ENCODE peak calls at places on chromosomes 7 and 10, in ten cellular contexts. X, P, L, H, B, C, Q, T, K and J are unnamed samples.

GRCh38 chr10:132955479-132955878 is 13.1 kb upstream of the CFAP46 start:
- DNase-seq in X (no peak), P (no peak), L (no peak), H (no peak), B (no peak), C (no peak), Q (no peak), T (no peak), K (no peak), J (no peak)

GRCh38 chr7:100406767-100407166 is 21.7 kb downstream of the ZCWPW1 start:
- DNase-seq in X (no peak), P (no peak), L (no peak), H (no peak), B (peak; percentile 40), C (no peak), Q (no peak), T (no peak), K (no peak), J (peak; percentile 20)

GRCh38 chr7:157976406-157976805 is 611.2 kb downstream of the PTPRN2 start:
- DNase-seq in X (no peak), P (no peak), L (peak; percentile 3), H (no peak), B (no peak), C (no peak), Q (no peak), T (no peak), K (no peak), J (no peak)

GRCh38 chr7:83271212-83272099 is 108.8 kb upstream of the PCLO start:
- DNase-seq in X (peak; percentile 64), P (peak; percentile 16), L (no peak), H (no peak), B (peak; percentile 19), C (peak; percentile 46), Q (no peak), T (no peak), K (no peak), J (no peak)

GRCh38 chr10:3045471-3046209 is 21.7 kb upstream of the PFKP start:
- DNase-seq in X (no peak), P (no peak), L (no peak), H (no peak), B (peak; percentile 85), C (no peak), Q (no peak), T (peak; percentile 45), K (peak; percentile 76), J (no peak)

GRCh38 chr7:120988591-120989299 is at the start of gene CPED1:
- DNase-seq in X (no peak), P (peak; percentile 30), L (peak; percentile 89), H (peak; percentile 40), B (peak; percentile 90), C (peak; percentile 65), Q (peak; percentile 37), T (peak; percentile 73), K (peak; percentile 91), J (peak; percentile 43)

GRCh38 chr10:55144001-55144400 is 343.0 kb upstream of the PCDH15 start:
- DNase-seq in X (no peak), P (no peak), L (no peak), H (no peak), B (no peak), C (no peak), Q (no peak), T (no peak), K (no peak), J (no peak)

GRCh38 chr10:69417542-69417941 is 824 bp upstream of the TACR2 start:
- DNase-seq in X (no peak), P (no peak), L (no peak), H (no peak), B (no peak), C (no peak), Q (no peak), T (no peak), K (peak; percentile 64), J (no peak)

GRCh38 chr10:1531883-1532597 is 205.3 kb downstream of the ADARB2 start:
- DNase-seq in X (no peak), P (no peak), L (no peak), H (no peak), B (no peak), C (no peak), Q (no peak), T (no peak), K (peak; percentile 29), J (no peak)

GRCh38 chr10:32000937-32001336 is 55.3 kb downstream of the KIF5B start:
- DNase-seq in X (peak; percentile 34), P (no peak), L (no peak), H (no peak), B (peak; percentile 40), C (no peak), Q (no peak), T (no peak), K (no peak), J (peak; percentile 50)

GRCh38 chr10:88952647-88953111 is at the start of gene ACTA2:
- DNase-seq in X (peak; percentile 73), P (no peak), L (peak; percentile 93), H (no peak), B (peak; percentile 84), C (no peak), Q (no peak), T (peak; percentile 43), K (peak; percentile 93), J (no peak)

GRCh38 chr7:115346685-115347084 is 424.8 kb downstream of the MDFIC start:
- DNase-seq in X (no peak), P (no peak), L (no peak), H (no peak), B (no peak), C (no peak), Q (no peak), T (no peak), K (no peak), J (no peak)

GRCh38 chr10:70549962-70550845 is 52.3 kb downstream of the PRF1 start:
- DNase-seq in X (peak; percentile 73), P (peak; percentile 79), L (no peak), H (peak; percentile 78), B (peak; percentile 48), C (peak; percentile 74), Q (no peak), T (peak; percentile 69), K (no peak), J (no peak)

GRCh38 chr10:110214380-110214826 is 7.0 kb downstream of the MXI1 start:
- DNase-seq in X (no peak), P (peak; percentile 75), L (no peak), H (no peak), B (peak; percentile 42), C (no peak), Q (peak; percentile 22), T (no peak), K (no peak), J (no peak)

GRCh38 chr7:142420554-142421362 is 162.9 kb upstream of the PRSS58 start:
- DNase-seq in X (peak; percentile 24), P (no peak), L (no peak), H (no peak), B (peak; percentile 57), C (no peak), Q (no peak), T (no peak), K (no peak), J (no peak)

GRCh38 chr7:44962483-44963251 is 16.1 kb downstream of the MYO1G start:
- DNase-seq in X (no peak), P (no peak), L (peak; percentile 71), H (peak; percentile 36), B (no peak), C (peak; percentile 38), Q (no peak), T (no peak), K (no peak), J (no peak)

GRCh38 chr7:23759556-23760391 is 49.8 kb downstream of the STK31 start:
- DNase-seq in X (no peak), P (no peak), L (no peak), H (no peak), B (peak; percentile 3), C (no peak), Q (no peak), T (peak; percentile 29), K (no peak), J (no peak)

GRCh38 chr10:79086822-79087221 is 18.1 kb downstream of the ZMIZ1 start:
- DNase-seq in X (no peak), P (no peak), L (no peak), H (no peak), B (no peak), C (no peak), Q (no peak), T (no peak), K (no peak), J (no peak)

GRCh38 chr10:10591682-10592412 is 425.8 kb upstream of the CELF2 start:
- DNase-seq in X (no peak), P (no peak), L (no peak), H (no peak), B (no peak), C (no peak), Q (no peak), T (no peak), K (no peak), J (no peak)

GRCh38 chr10:61160253-61160652 is 216.3 kb upstream of the RHOBTB1 start:
- DNase-seq in X (no peak), P (no peak), L (no peak), H (no peak), B (peak; percentile 54), C (no peak), Q (no peak), T (no peak), K (no peak), J (no peak)

GRCh38 chr7:2820508-2820934 is 23.6 kb downstream of the GNA12 start:
- DNase-seq in X (peak; percentile 80), P (no peak), L (peak; percentile 88), H (no peak), B (peak; percentile 97), C (no peak), Q (no peak), T (peak; percentile 44), K (peak; percentile 95), J (peak; percentile 88)

GRCh38 chr7:142579946-142580345 is 169.3 kb upstream of the PRSS1 start:
- DNase-seq in X (no peak), P (no peak), L (no peak), H (no peak), B (no peak), C (no peak), Q (no peak), T (no peak), K (no peak), J (no peak)

GRCh38 chr7:134327896-134328295 is 11.2 kb upstream of the SLC35B4 start:
- DNase-seq in X (peak; percentile 73), P (peak; percentile 83), L (no peak), H (peak; percentile 18), B (peak; percentile 56), C (peak; percentile 63), Q (peak; percentile 29), T (peak; percentile 53), K (no peak), J (no peak)

GRCh38 chr7:154644366-154644765 is 358.6 kb downstream of the PAXIP1 start:
- DNase-seq in X (no peak), P (no peak), L (no peak), H (no peak), B (no peak), C (no peak), Q (no peak), T (no peak), K (no peak), J (no peak)

GRCh38 chr10:23204773-23205172 is 12.7 kb downstream of the PTF1A start:
- DNase-seq in X (no peak), P (no peak), L (no peak), H (no peak), B (no peak), C (no peak), Q (no peak), T (no peak), K (no peak), J (no peak)

GRCh38 chr7:36127075-36127740 is 25.8 kb upstream of the EEPD1 start:
- DNase-seq in X (no peak), P (no peak), L (no peak), H (no peak), B (peak; percentile 47), C (no peak), Q (no peak), T (no peak), K (no peak), J (no peak)

GRCh38 chr10:3136763-3137611 is 35.6 kb downstream of the PITRM1 start:
- DNase-seq in X (no peak), P (no peak), L (no peak), H (peak; percentile 67), B (peak; percentile 37), C (no peak), Q (no peak), T (peak; percentile 47), K (peak; percentile 94), J (peak; percentile 30)

GRCh38 chr10:131269776-131270460 is 41.6 kb downstream of the TCERG1L start:
- DNase-seq in X (no peak), P (no peak), L (peak; percentile 31), H (peak; percentile 41), B (no peak), C (no peak), Q (no peak), T (no peak), K (no peak), J (no peak)